ENCODE peak calls at places on chromosomes 13 and 19, in four cellular contexts. A is A549, G is thoracic aorta, I is endothelial cell. T is an unnamed sample.

GRCh38 chr19:42207767-42208259 is 9.7 kb downstream of the DEDD2 start:
- DNase-seq in A (peak; percentile 86), G (no peak), I (no peak), T (no peak)

GRCh38 chr19:34408421-34408820 is 4.2 kb downstream of the PDCD2L start:
- DNase-seq in A (no peak), G (no peak), I (no peak), T (no peak)

GRCh38 chr13:95536629-95537241 is 15.8 kb upstream of the CLDN10 start:
- DNase-seq in A (no peak), G (no peak), I (no peak), T (no peak)

GRCh38 chr13:100147825-100148224 is 58.9 kb downstream of the PCCA start:
- DNase-seq in A (no peak), G (no peak), I (no peak), T (no peak)

GRCh38 chr19:10335149-10336053 is 2.1 kb upstream of the RAVER1 start:
- DNase-seq in A (no peak), G (no peak), I (peak; percentile 18), T (no peak)

GRCh38 chr19:43687660-43687997 is 17.7 kb upstream of the PLAUR start:
- DNase-seq in A (no peak), G (no peak), I (no peak), T (no peak)

GRCh38 chr19:39390460-39390758 is 497 bp downstream of the PAF1 start:
- DNase-seq in A (peak; percentile 96), G (no peak), I (no peak), T (no peak)

GRCh38 chr13:75759531-75759930 is 123.4 kb downstream of the LMO7 start:
- DNase-seq in A (no peak), G (no peak), I (no peak), T (no peak)

GRCh38 chr19:40567040-40567749 is 9.5 kb upstream of the SHKBP1 start:
- DNase-seq in A (no peak), G (no peak), I (no peak), T (no peak)

GRCh38 chr13:113897161-113897560 is 33.3 kb upstream of the GAS6 start:
- DNase-seq in A (peak; percentile 4), G (no peak), I (no peak), T (no peak)

GRCh38 chr13:103883698-103884097 is 817.5 kb upstream of the SLC10A2 start:
- DNase-seq in A (no peak), G (no peak), I (no peak), T (no peak)

GRCh38 chr19:2186071-2186846 is 22.5 kb downstream of the DOT1L start:
- DNase-seq in A (no peak), G (peak; percentile 62), I (no peak), T (peak; percentile 56)

GRCh38 chr19:45305421-45305820 is 17.3 kb downstream of the CKM start:
- DNase-seq in A (no peak), G (no peak), I (no peak), T (no peak)

GRCh38 chr13:75217949-75218348 is 264.0 kb downstream of the TBC1D4 start:
- DNase-seq in A (no peak), G (no peak), I (no peak), T (no peak)

GRCh38 chr19:43784251-43784980 is 3.6 kb upstream of the KCNN4 start:
- DNase-seq in A (peak; percentile 92), G (no peak), I (no peak), T (no peak)

GRCh38 chr13:44117351-44117750 is 237.6 kb downstream of the LACC1 start:
- DNase-seq in A (no peak), G (no peak), I (no peak), T (no peak)

GRCh38 chr13:66657165-66657895 is 572.8 kb downstream of the PCDH9 start:
- DNase-seq in A (peak; percentile 25), G (no peak), I (no peak), T (no peak)

GRCh38 chr19:13849991-13850909 is 26.7 kb upstream of the NANOS3 start:
- DNase-seq in A (no peak), G (no peak), I (peak; percentile 81), T (peak; percentile 79)

GRCh38 chr13:50740052-50740741 is 103.3 kb downstream of the DLEU7 start:
- DNase-seq in A (no peak), G (no peak), I (no peak), T (no peak)

GRCh38 chr13:75643693-75644092 is 7.6 kb downstream of the LMO7 start:
- DNase-seq in A (no peak), G (no peak), I (no peak), T (no peak)

GRCh38 chr13:31008400-31009115 is 76.1 kb downstream of the TEX26 start:
- DNase-seq in A (no peak), G (no peak), I (no peak), T (no peak)

GRCh38 chr13:97142452-97142851 is 79.7 kb upstream of the MBNL2 start:
- DNase-seq in A (peak; percentile 53), G (no peak), I (peak; percentile 27), T (no peak)

GRCh38 chr19:2800506-2800905 is 15.2 kb downstream of the THOP1 start:
- DNase-seq in A (no peak), G (no peak), I (no peak), T (no peak)

GRCh38 chr13:110308377-110309158 is 1.5 kb downstream of the COL4A2 start:
- DNase-seq in A (no peak), G (no peak), I (peak; percentile 61), T (no peak)

GRCh38 chr13:33218426-33218825 is 67.1 kb downstream of the STARD13 start:
- DNase-seq in A (no peak), G (no peak), I (no peak), T (no peak)

GRCh38 chr13:102376314-102376713 is 25.5 kb downstream of the FGF14 start:
- DNase-seq in A (no peak), G (no peak), I (no peak), T (no peak)

GRCh38 chr13:25732146-25732865 is 319.5 kb downstream of the SHISA2 start:
- DNase-seq in A (no peak), G (no peak), I (no peak), T (no peak)

GRCh38 chr13:88707652-88708051 is 1036.5 kb downstream of the SLITRK5 start:
- DNase-seq in A (no peak), G (no peak), I (no peak), T (no peak)

GRCh38 chr19:35549174-35549788 is 3.9 kb downstream of the TMEM147 start:
- DNase-seq in A (peak; percentile 96), G (no peak), I (peak; percentile 65), T (no peak)

GRCh38 chr19:737591-738093 is 13.3 kb upstream of the MISP start:
- DNase-seq in A (peak; percentile 55), G (no peak), I (peak; percentile 72), T (peak; percentile 64)

GRCh38 chr19:1672038-1672768 is 19.8 kb upstream of the TCF3 start:
- DNase-seq in A (peak; percentile 31), G (no peak), I (peak; percentile 41), T (no peak)

GRCh38 chr19:49923055-49924003 is 5.7 kb upstream of the ATF5 start:
- DNase-seq in A (no peak), G (no peak), I (no peak), T (no peak)

GRCh38 chr13:30818323-30818960 is 83.1 kb downstream of the ALOX5AP start:
- DNase-seq in A (no peak), G (peak; percentile 51), I (no peak), T (no peak)

GRCh38 chr13:38265135-38265497 is 84.5 kb upstream of the UFM1 start:
- DNase-seq in A (no peak), G (no peak), I (no peak), T (no peak)

GRCh38 chr19:1019980-1020867 is 699 bp downstream of the TMEM259 start:
- DNase-seq in A (no peak), G (no peak), I (no peak), T (no peak)

GRCh38 chr13:112056739-112057433 is 10.1 kb upstream of the SOX1 start:
- DNase-seq in A (no peak), G (no peak), I (no peak), T (no peak)

DNA sequence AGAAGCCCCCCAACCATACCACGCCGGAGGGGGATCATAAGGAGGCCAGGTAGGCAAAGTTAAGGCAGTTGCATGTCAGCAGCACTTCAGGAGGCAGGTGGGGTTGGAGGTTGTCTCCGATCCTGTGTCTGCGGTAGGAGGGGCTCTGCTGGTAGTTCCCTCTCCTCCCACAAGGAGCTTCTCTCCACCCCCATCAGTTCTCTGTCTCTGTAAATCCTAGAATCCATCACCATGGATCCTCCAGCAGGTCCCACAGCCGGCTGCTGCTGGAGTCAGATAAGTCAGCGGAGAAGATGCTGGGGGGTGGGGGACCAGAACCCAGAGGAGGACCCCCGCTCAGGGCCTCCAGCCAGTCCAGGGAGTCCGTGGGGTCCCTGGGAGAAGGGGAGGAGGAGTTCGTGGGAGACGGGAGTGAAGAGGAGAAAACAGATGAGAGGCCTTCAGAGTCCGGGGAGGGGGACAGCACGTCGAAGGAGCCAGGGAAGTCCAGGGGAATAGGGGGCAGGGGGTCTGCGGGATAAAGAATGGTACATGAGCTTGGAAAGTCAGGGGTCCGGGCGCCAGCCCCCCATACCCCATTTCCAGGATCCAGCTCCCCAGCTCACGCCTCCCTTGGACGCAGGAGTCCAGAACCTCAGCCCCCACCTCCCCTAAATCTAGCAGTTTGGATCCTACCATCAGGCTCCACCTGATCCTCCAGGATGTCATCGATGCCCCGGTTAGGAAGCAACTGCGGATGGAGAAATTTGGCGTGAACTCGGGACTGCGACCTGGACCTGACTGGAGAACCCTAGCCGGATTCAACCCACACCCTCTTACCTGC is 6.3 kb downstream of the MAMSTR start:
- DNase-seq in A (peak; percentile 94), G (no peak), I (peak; percentile 34), T (peak; percentile 46)
- TF ChIP-seq CTCF in A (no peak), G (peak; percentile 21), I (no peak), T (peak; percentile 11)

DNA sequence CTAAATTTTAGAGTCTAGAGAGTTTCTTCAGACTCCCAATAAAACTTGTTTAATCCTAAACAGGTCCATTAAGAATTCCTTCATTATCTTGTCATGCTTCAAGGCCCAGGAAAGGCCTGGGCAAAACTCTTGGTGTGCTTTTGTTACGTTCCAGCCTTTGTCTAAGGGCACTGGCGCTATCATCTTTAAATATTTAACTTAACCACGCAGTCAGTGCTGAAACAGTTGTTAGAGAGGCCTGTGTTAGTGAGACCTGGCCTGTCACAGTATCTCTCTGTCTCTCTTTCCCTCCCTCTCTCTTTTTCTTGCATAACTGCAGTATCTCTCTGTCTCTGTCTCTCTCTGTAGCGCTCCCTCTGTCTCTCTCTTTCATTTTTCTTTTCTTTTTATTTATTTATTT is 8.2 kb upstream of the OR1M1 start:
- DNase-seq in A (no peak), G (no peak), I (no peak), T (no peak)
- TF ChIP-seq CTCF in A (no peak), G (no peak), I (no peak), T (no peak)

GRCh38 chr13:28611021-28611420 is 47.9 kb upstream of the POMP start:
- DNase-seq in A (no peak), G (no peak), I (no peak), T (no peak)
- TF ChIP-seq CTCF in A (no peak), G (no peak), I (no peak), T (no peak)

DNA sequence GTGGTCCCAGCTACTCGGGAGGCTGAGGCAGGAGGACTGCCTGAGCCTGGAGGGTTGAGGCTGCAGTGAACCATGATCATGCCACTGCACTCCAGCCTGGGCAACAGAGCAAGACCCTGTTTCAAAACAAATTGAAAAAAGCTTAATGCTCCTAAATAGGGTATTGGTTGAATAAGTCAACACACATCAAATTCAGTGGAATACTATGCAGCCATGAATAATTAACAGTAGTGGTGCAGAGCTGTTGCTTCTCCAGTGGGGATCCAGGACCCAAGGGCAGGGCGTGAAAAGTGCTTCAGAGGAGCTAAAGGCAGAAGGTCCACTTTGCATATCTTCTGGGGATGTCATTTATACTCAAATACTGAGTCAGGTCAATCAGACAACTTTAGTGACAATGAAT is 18.2 kb downstream of the SIGLEC8 start:
- DNase-seq in A (no peak), G (no peak), I (no peak), T (no peak)
- TF ChIP-seq CTCF in A (no peak), G (no peak), I (no peak), T (no peak)

T was measured in mesothelial cell of epicardium.